ENCODE peak calls at places on chromosomes 13 and 19, in five cellular contexts. B is naive thymus-derived CD4-positive, alpha-beta T cell; R is iris pigment epithelial cell; S is activated gamma-delta T cell treated with Interleukin-2 at 50 U/mL for 16 hours; D is Caco-2. P is an unnamed sample.

GRCh38 chr19:21423057-21424041 is 26.4 kb downstream of the ZNF493 start:
- DNase-seq in B (no peak), R (no peak), S (no peak), D (no peak), P (no peak)

GRCh38 chr13:50644081-50644871 is 199.2 kb downstream of the DLEU7 start:
- DNase-seq in B (no peak), R (peak; percentile 38), S (no peak), D (no peak), P (no peak)

GRCh38 chr19:20423381-20424207 is 142.0 kb downstream of the ZNF737 start:
- DNase-seq in B (peak; percentile 22), R (peak; percentile 86), S (peak; percentile 17), D (no peak), P (peak; percentile 9)

GRCh38 chr19:58559275-58560006 is 1.0 kb upstream of the UBE2M start:
- DNase-seq in B (no peak), R (peak; percentile 90), S (peak; percentile 55), D (peak; percentile 93), P (peak; percentile 38)

GRCh38 chr13:112889351-112890290 is 79.4 kb upstream of the MCF2L start:
- DNase-seq in B (no peak), R (no peak), S (no peak), D (no peak), P (no peak)

GRCh38 chr13:43785681-43786471 is 896 bp downstream of the ENOX1 start:
- DNase-seq in B (no peak), R (peak; percentile 85), S (no peak), D (peak; percentile 93), P (no peak)

GRCh38 chr13:60759499-60759898 is 362.5 kb downstream of the TDRD3 start:
- DNase-seq in B (no peak), R (peak; percentile 5), S (no peak), D (no peak), P (no peak)

GRCh38 chr19:53076984-53077383 is 26.2 kb downstream of the ZNF160 start:
- DNase-seq in B (no peak), R (peak; percentile 74), S (no peak), D (peak; percentile 41), P (no peak)

GRCh38 chr13:81326913-81327312 is 986.0 kb upstream of the SPRY2 start:
- DNase-seq in B (no peak), R (no peak), S (no peak), D (no peak), P (no peak)

GRCh38 chr13:40580566-40581276 is 85.7 kb downstream of the FOXO1 start:
- DNase-seq in B (no peak), R (no peak), S (no peak), D (no peak), P (no peak)

GRCh38 chr19:858868-859843 is at the start of gene CFD:
- DNase-seq in B (no peak), R (no peak), S (no peak), D (no peak), P (no peak)